ENCODE peak calls at places on chromosome X, in ten cellular contexts. One of them, this sample, is unnamed.

GRCh38 chrX:53047228-53047627 is 1.4 kb upstream of the GPR173 start:
- DNase-seq in type B pancreatic cell: no peak
- DNase-seq in activated T-cell treated with anti-CD3 and anti-CD28 coated beads, Interleukin-2, amount 50 U/mL, for 1 hour: no peak
- DNase-seq in mammary epithelial cell: no peak
- DNase-seq in M059J: peak
- DNase-seq in epithelial cell of esophagus: no peak
- DNase-seq in CD4-positive, alpha-beta T cell: no peak
- DNase-seq in mucosa of descending colon: no peak
- DNase-seq in Caco-2: no peak
- DNase-seq in T follicular helper cell: no peak
- DNase-seq in this sample: no peak

GRCh38 chrX:47168495-47169073 is 23.6 kb downstream of the RBM10 start:
- DNase-seq in type B pancreatic cell: no peak
- DNase-seq in activated T-cell treated with anti-CD3 and anti-CD28 coated beads, Interleukin-2, amount 50 U/mL, for 1 hour: no peak
- DNase-seq in mammary epithelial cell: no peak
- DNase-seq in M059J: no peak
- DNase-seq in epithelial cell of esophagus: no peak
- DNase-seq in CD4-positive, alpha-beta T cell: no peak
- DNase-seq in mucosa of descending colon: no peak
- DNase-seq in Caco-2: no peak
- DNase-seq in T follicular helper cell: no peak
- DNase-seq in this sample: no peak

GRCh38 chrX:71095971-71096701 is 485 bp downstream of the FOXO4 start:
- DNase-seq in type B pancreatic cell: no peak
- DNase-seq in activated T-cell treated with anti-CD3 and anti-CD28 coated beads, Interleukin-2, amount 50 U/mL, for 1 hour: no peak
- DNase-seq in mammary epithelial cell: peak
- DNase-seq in M059J: peak
- DNase-seq in epithelial cell of esophagus: peak
- DNase-seq in CD4-positive, alpha-beta T cell: peak
- DNase-seq in mucosa of descending colon: no peak
- DNase-seq in Caco-2: no peak
- DNase-seq in T follicular helper cell: no peak
- DNase-seq in this sample: peak

GRCh38 chrX:32026772-32027171 is 954.9 kb upstream of the FTHL17 start:
- DNase-seq in type B pancreatic cell: no peak
- DNase-seq in activated T-cell treated with anti-CD3 and anti-CD28 coated beads, Interleukin-2, amount 50 U/mL, for 1 hour: no peak
- DNase-seq in mammary epithelial cell: no peak
- DNase-seq in M059J: no peak
- DNase-seq in epithelial cell of esophagus: no peak
- DNase-seq in CD4-positive, alpha-beta T cell: no peak
- DNase-seq in mucosa of descending colon: no peak
- DNase-seq in Caco-2: no peak
- DNase-seq in T follicular helper cell: no peak
- DNase-seq in this sample: no peak

GRCh38 chrX:105314468-105314867 is 94.0 kb upstream of the TEX13A start:
- DNase-seq in type B pancreatic cell: no peak
- DNase-seq in activated T-cell treated with anti-CD3 and anti-CD28 coated beads, Interleukin-2, amount 50 U/mL, for 1 hour: no peak
- DNase-seq in mammary epithelial cell: peak
- DNase-seq in M059J: no peak
- DNase-seq in epithelial cell of esophagus: peak
- DNase-seq in CD4-positive, alpha-beta T cell: no peak
- DNase-seq in mucosa of descending colon: no peak
- DNase-seq in Caco-2: no peak
- DNase-seq in T follicular helper cell: no peak
- DNase-seq in this sample: peak

GRCh38 chrX:4579480-4579879 is 866.0 kb upstream of the PRKX start:
- DNase-seq in type B pancreatic cell: no peak
- DNase-seq in activated T-cell treated with anti-CD3 and anti-CD28 coated beads, Interleukin-2, amount 50 U/mL, for 1 hour: no peak
- DNase-seq in mammary epithelial cell: no peak
- DNase-seq in M059J: no peak
- DNase-seq in epithelial cell of esophagus: no peak
- DNase-seq in CD4-positive, alpha-beta T cell: no peak
- DNase-seq in mucosa of descending colon: no peak
- DNase-seq in Caco-2: no peak
- DNase-seq in T follicular helper cell: no peak
- DNase-seq in this sample: no peak

GRCh38 chrX:120235284-120235683 is 15.3 kb upstream of the ZBTB33 start:
- DNase-seq in type B pancreatic cell: no peak
- DNase-seq in activated T-cell treated with anti-CD3 and anti-CD28 coated beads, Interleukin-2, amount 50 U/mL, for 1 hour: no peak
- DNase-seq in mammary epithelial cell: no peak
- DNase-seq in M059J: no peak
- DNase-seq in epithelial cell of esophagus: no peak
- DNase-seq in CD4-positive, alpha-beta T cell: no peak
- DNase-seq in mucosa of descending colon: no peak
- DNase-seq in Caco-2: no peak
- DNase-seq in T follicular helper cell: no peak
- DNase-seq in this sample: no peak

GRCh38 chrX:2965965-2966364 is 36.8 kb upstream of the ARSD start:
- DNase-seq in type B pancreatic cell: no peak
- DNase-seq in activated T-cell treated with anti-CD3 and anti-CD28 coated beads, Interleukin-2, amount 50 U/mL, for 1 hour: no peak
- DNase-seq in mammary epithelial cell: no peak
- DNase-seq in M059J: peak
- DNase-seq in epithelial cell of esophagus: peak
- DNase-seq in CD4-positive, alpha-beta T cell: no peak
- DNase-seq in mucosa of descending colon: no peak
- DNase-seq in Caco-2: no peak
- DNase-seq in T follicular helper cell: no peak
- DNase-seq in this sample: no peak

GRCh38 chrX:48522291-48522690 is 683 bp downstream of the EBP start:
- DNase-seq in type B pancreatic cell: no peak
- DNase-seq in activated T-cell treated with anti-CD3 and anti-CD28 coated beads, Interleukin-2, amount 50 U/mL, for 1 hour: no peak
- DNase-seq in mammary epithelial cell: no peak
- DNase-seq in M059J: no peak
- DNase-seq in epithelial cell of esophagus: no peak
- DNase-seq in CD4-positive, alpha-beta T cell: no peak
- DNase-seq in mucosa of descending colon: no peak
- DNase-seq in Caco-2: no peak
- DNase-seq in T follicular helper cell: no peak
- DNase-seq in this sample: no peak

GRCh38 chrX:120781416-120781815 is 94.2 kb downstream of the CT47B1 start:
- DNase-seq in type B pancreatic cell: no peak
- DNase-seq in activated T-cell treated with anti-CD3 and anti-CD28 coated beads, Interleukin-2, amount 50 U/mL, for 1 hour: no peak
- DNase-seq in mammary epithelial cell: no peak
- DNase-seq in M059J: peak
- DNase-seq in epithelial cell of esophagus: peak
- DNase-seq in CD4-positive, alpha-beta T cell: no peak
- DNase-seq in mucosa of descending colon: no peak
- DNase-seq in Caco-2: no peak
- DNase-seq in T follicular helper cell: no peak
- DNase-seq in this sample: peak

GRCh38 chrX:47384502-47384901 is 14.1 kb downstream of the ZNF157 start:
- DNase-seq in type B pancreatic cell: no peak
- DNase-seq in activated T-cell treated with anti-CD3 and anti-CD28 coated beads, Interleukin-2, amount 50 U/mL, for 1 hour: peak
- DNase-seq in mammary epithelial cell: peak
- DNase-seq in M059J: peak
- DNase-seq in epithelial cell of esophagus: peak
- DNase-seq in CD4-positive, alpha-beta T cell: peak
- DNase-seq in mucosa of descending colon: no peak
- DNase-seq in Caco-2: peak
- DNase-seq in T follicular helper cell: peak
- DNase-seq in this sample: peak

GRCh38 chrX:9770319-9770718 is 4.7 kb upstream of the GPR143 start:
- DNase-seq in type B pancreatic cell: no peak
- DNase-seq in activated T-cell treated with anti-CD3 and anti-CD28 coated beads, Interleukin-2, amount 50 U/mL, for 1 hour: no peak
- DNase-seq in mammary epithelial cell: peak
- DNase-seq in M059J: peak
- DNase-seq in epithelial cell of esophagus: peak
- DNase-seq in CD4-positive, alpha-beta T cell: no peak
- DNase-seq in mucosa of descending colon: no peak
- DNase-seq in Caco-2: no peak
- DNase-seq in T follicular helper cell: no peak
- DNase-seq in this sample: no peak

GRCh38 chrX:154374361-154375155 is at the start of gene FLNA:
- DNase-seq in type B pancreatic cell: no peak
- DNase-seq in activated T-cell treated with anti-CD3 and anti-CD28 coated beads, Interleukin-2, amount 50 U/mL, for 1 hour: no peak
- DNase-seq in mammary epithelial cell: no peak
- DNase-seq in M059J: peak
- DNase-seq in epithelial cell of esophagus: peak
- DNase-seq in CD4-positive, alpha-beta T cell: no peak
- DNase-seq in mucosa of descending colon: peak
- DNase-seq in Caco-2: peak
- DNase-seq in T follicular helper cell: no peak
- DNase-seq in this sample: no peak

GRCh38 chrX:98299785-98300184 is 1416.1 kb downstream of the RPA4 start:
- DNase-seq in type B pancreatic cell: no peak
- DNase-seq in activated T-cell treated with anti-CD3 and anti-CD28 coated beads, Interleukin-2, amount 50 U/mL, for 1 hour: no peak
- DNase-seq in mammary epithelial cell: no peak
- DNase-seq in M059J: peak
- DNase-seq in epithelial cell of esophagus: peak
- DNase-seq in CD4-positive, alpha-beta T cell: no peak
- DNase-seq in mucosa of descending colon: no peak
- DNase-seq in Caco-2: no peak
- DNase-seq in T follicular helper cell: no peak
- DNase-seq in this sample: no peak

GRCh38 chrX:106468433-106468832 is 143.3 kb upstream of the RADX start:
- DNase-seq in type B pancreatic cell: no peak
- DNase-seq in activated T-cell treated with anti-CD3 and anti-CD28 coated beads, Interleukin-2, amount 50 U/mL, for 1 hour: no peak
- DNase-seq in mammary epithelial cell: no peak
- DNase-seq in M059J: no peak
- DNase-seq in epithelial cell of esophagus: no peak
- DNase-seq in CD4-positive, alpha-beta T cell: no peak
- DNase-seq in mucosa of descending colon: no peak
- DNase-seq in Caco-2: no peak
- DNase-seq in T follicular helper cell: no peak
- DNase-seq in this sample: no peak

GRCh38 chrX:145817299-145817665 is 347 bp upstream of the SLITRK2 start:
- DNase-seq in type B pancreatic cell: no peak
- DNase-seq in activated T-cell treated with anti-CD3 and anti-CD28 coated beads, Interleukin-2, amount 50 U/mL, for 1 hour: no peak
- DNase-seq in mammary epithelial cell: no peak
- DNase-seq in M059J: no peak
- DNase-seq in epithelial cell of esophagus: no peak
- DNase-seq in CD4-positive, alpha-beta T cell: no peak
- DNase-seq in mucosa of descending colon: no peak
- DNase-seq in Caco-2: no peak
- DNase-seq in T follicular helper cell: no peak
- DNase-seq in this sample: no peak

This sample was measured in astrocyte of the cerebellum.